ENCODE peak calls at places on chromosomes 2 and 18, in nine cellular contexts. B is CD8-positive, alpha-beta memory T cell; Z is sigmoid colon; J is transverse colon; W is breast epithelium; G is RWPE2; M is vagina; Y is fibroblast of lung; F is heart right ventricle. O is an unnamed sample. For H3K4me1, the result is how much of the 10 kb centered on the place peaks cover.

GRCh38 chr2:201507725-201508124 is 56.2 kb downstream of the STRADB start:
- DNase-seq in B (no peak), Z (no peak), J (no peak), W (no peak), G (no peak), M (no peak), Y (no peak), F (no peak), O (no peak)

GRCh38 chr2:12057436-12058166 is 311.2 kb downstream of the LPIN1 start:
- DNase-seq in B (no peak), Z (peak), J (peak), W (no peak), G (no peak), M (no peak), Y (peak), F (peak), O (peak)

GRCh38 chr2:167331636-167332232 is 443.5 kb downstream of the XIRP2 start:
- DNase-seq in B (no peak), Z (no peak), J (peak), W (no peak), G (no peak), M (no peak), Y (no peak), F (no peak), O (no peak)

GRCh38 chr2:67503066-67503795 is 106.1 kb downstream of the ETAA1 start:
- DNase-seq in B (no peak), Z (no peak), J (no peak), W (no peak), G (peak), M (no peak), Y (peak), F (no peak), O (no peak)

GRCh38 chr18:6798896-6799295 is 69.4 kb downstream of the ARHGAP28 start:
- DNase-seq in B (no peak), Z (no peak), J (no peak), W (no peak), G (no peak), M (no peak), Y (no peak), F (no peak), O (no peak)

GRCh38 chr18:76528477-76529432 is 33.7 kb upstream of the ZNF516 start:
- DNase-seq in B (peak), Z (peak), J (peak), W (no peak), G (no peak), M (peak), Y (peak), F (no peak), O (no peak)

GRCh38 chr2:213609570-213610170 is 325.4 kb downstream of the SPAG16 start:
- DNase-seq in B (no peak), Z (no peak), J (no peak), W (no peak), G (no peak), M (no peak), Y (no peak), F (no peak), O (no peak)

GRCh38 chr18:51211552-51211951 is 14.1 kb upstream of the MEX3C start:
- DNase-seq in B (no peak), Z (no peak), J (peak), W (peak), G (no peak), M (no peak), Y (peak), F (peak), O (peak)

GRCh38 chr18:79735071-79735980 is 55.7 kb downstream of the CTDP1 start:
- DNase-seq in B (no peak), Z (peak), J (no peak), W (no peak), G (peak), M (no peak), Y (no peak), F (no peak), O (no peak)

GRCh38 chr2:58101500-58101899 is 54.9 kb downstream of the VRK2 start:
- DNase-seq in B (no peak), Z (no peak), J (no peak), W (no peak), G (no peak), M (no peak), Y (peak), F (no peak), O (no peak)

GRCh38 chr2:124034265-124034664 is 9.2 kb downstream of the CNTNAP5 start:
- DNase-seq in B (no peak), Z (no peak), J (no peak), W (no peak), G (no peak), M (no peak), Y (no peak), F (no peak), O (no peak)

GRCh38 chr2:203586696-203587095 is 51.6 kb upstream of the RAPH1 start:
- DNase-seq in B (no peak), Z (no peak), J (no peak), W (no peak), G (no peak), M (no peak), Y (no peak), F (no peak), O (no peak)

GRCh38 chr18:49178736-49179135 is 228.0 kb upstream of the SMAD7 start:
- DNase-seq in B (no peak), Z (no peak), J (no peak), W (no peak), G (no peak), M (no peak), Y (peak), F (no peak), O (peak)

GRCh38 chr2:8876628-8877027 is 39.2 kb upstream of the KIDINS220 start:
- DNase-seq in B (no peak), Z (no peak), J (no peak), W (no peak), G (no peak), M (no peak), Y (no peak), F (no peak), O (no peak)

GRCh38 chr2:16615687-16616615 is 49.7 kb downstream of the CYRIA start:
- DNase-seq in B (no peak), Z (peak), J (no peak), W (no peak), G (no peak), M (no peak), Y (no peak), F (peak), O (no peak)

GRCh38 chr2:60819155-60819862 is 62.1 kb upstream of the REL start:
- DNase-seq in B (peak), Z (no peak), J (peak), W (peak), G (no peak), M (peak), Y (no peak), F (no peak), O (no peak)

GRCh38 chr2:72719416-72719815 is 106.4 kb downstream of the EXOC6B start:
- DNase-seq in B (no peak), Z (no peak), J (no peak), W (no peak), G (no peak), M (no peak), Y (peak), F (no peak), O (no peak)

GRCh38 chr2:38653715-38654494 is 12.0 kb upstream of the GALM start:
- DNase-seq in B (no peak), Z (no peak), J (no peak), W (no peak), G (no peak), M (peak), Y (no peak), F (no peak), O (no peak)

GRCh38 chr2:36459725-36460137 is 104.2 kb downstream of the CRIM1 start:
- DNase-seq in B (no peak), Z (no peak), J (peak), W (no peak), G (no peak), M (no peak), Y (peak), F (no peak), O (no peak)

GRCh38 chr2:132943829-132944228 is 273.8 kb upstream of the LYPD1 start:
- DNase-seq in B (no peak), Z (no peak), J (no peak), W (no peak), G (no peak), M (no peak), Y (peak), F (no peak), O (no peak)

GRCh38 chr18:21241224-21242131 is 554 bp upstream of the GREB1L start:
- DNase-seq in B (no peak), Z (no peak), J (peak), W (no peak), G (no peak), M (no peak), Y (no peak), F (peak), O (no peak)

GRCh38 chr2:46849080-46849715 is 66.4 kb downstream of the MCFD2 start:
- DNase-seq in B (no peak), Z (peak), J (peak), W (no peak), G (no peak), M (no peak), Y (no peak), F (no peak), O (no peak)

GRCh38 chr2:28393115-28393836 is 618 bp downstream of the FOSL2 start:
- DNase-seq in B (peak), Z (peak), J (peak), W (peak), G (peak), M (no peak), Y (peak), F (peak), O (peak)

GRCh38 chr18:79377187-79377891 is 18.4 kb upstream of the NFATC1 start:
- DNase-seq in B (no peak), Z (peak), J (no peak), W (no peak), G (no peak), M (no peak), Y (no peak), F (no peak), O (no peak)

GRCh38 chr2:84888401-84889276 is 7.8 kb upstream of the TRABD2A start:
- DNase-seq in B (peak), Z (peak), J (peak), W (no peak), G (no peak), M (peak), Y (peak), F (no peak), O (peak)

GRCh38 chr18:78527984-78528383 is 451.6 kb upstream of the SALL3 start:
- DNase-seq in B (no peak), Z (no peak), J (no peak), W (no peak), G (no peak), M (peak), Y (no peak), F (no peak), O (no peak)

GRCh38 chr18:79611040-79611681 is 68.4 kb upstream of the CTDP1 start:
- DNase-seq in B (no peak), Z (peak), J (no peak), W (no peak), G (peak), M (no peak), Y (peak), F (peak), O (peak)

GRCh38 chr2:113181491-113182051 is 7.8 kb downstream of the PSD4 start:
- DNase-seq in B (peak), Z (no peak), J (no peak), W (no peak), G (no peak), M (no peak), Y (no peak), F (no peak), O (no peak)

GRCh38 chr2:113182471-113183260 is 8.9 kb downstream of the PSD4 start:
- DNase-seq in B (no peak), Z (no peak), J (no peak), W (no peak), G (no peak), M (no peak), Y (no peak), F (no peak), O (no peak)

GRCh38 chr2:113183703-113184102 is 9.9 kb downstream of the PSD4 start:
- DNase-seq in B (no peak), Z (no peak), J (no peak), W (no peak), G (no peak), M (no peak), Y (no peak), F (no peak), O (no peak)

GRCh38 chr2:113184531-113185230 is 10.9 kb downstream of the PSD4 start:
- DNase-seq in B (no peak), Z (no peak), J (no peak), W (no peak), G (no peak), M (no peak), Y (no peak), F (no peak), O (no peak)

GRCh38 chr2:113183264-113183663 is 9.5 kb downstream of the PSD4 start:
- DNase-seq in B (no peak), Z (no peak), J (no peak), W (no peak), G (no peak), M (no peak), Y (no peak), F (no peak), O (no peak)
- H3K4me1 ChIP-seq in B (half or more), Z (under half), J (under half), W (under half), G (under half), M (under half), Y (under half), F (under half), O (under half)

GRCh38 chr18:33871363-33872025 is 293.5 kb downstream of the ASXL3 start:
- DNase-seq in B (no peak), Z (no peak), J (no peak), W (no peak), G (no peak), M (no peak), Y (no peak), F (no peak), O (no peak)
- H3K27ac ChIP-seq in B (no peak), Z (no peak), J (no peak), W (no peak), G (no peak), M (no peak), Y (no peak), F (no peak), O (no peak)

DNA sequence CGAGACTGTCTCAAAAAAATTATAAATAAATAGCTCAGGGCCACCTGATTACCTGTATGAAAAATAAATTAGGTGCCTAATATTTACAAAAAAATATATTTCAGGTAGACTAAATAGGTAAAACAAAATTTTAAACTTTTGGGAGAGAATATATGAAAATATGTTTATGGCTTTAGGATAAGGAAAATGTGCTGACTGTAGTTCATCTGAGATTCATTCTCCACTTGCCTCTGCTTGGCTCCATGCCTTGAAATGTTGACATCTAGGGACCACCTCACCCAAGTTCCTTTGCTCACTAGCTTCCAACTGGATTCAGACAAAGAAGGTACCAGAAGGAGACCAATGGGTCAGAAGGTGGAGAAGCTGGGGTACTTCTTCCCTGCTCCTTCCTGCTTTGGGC is 9.7 kb upstream of the SERTAD2 start:
- DNase-seq in B (no peak), Z (no peak), J (no peak), W (no peak), G (no peak), M (no peak), Y (no peak), F (no peak), O (no peak)
- H3K4me1 ChIP-seq in B (under half), Z (under half), J (under half), W (under half), G (under half), M (under half), Y (under half), F (under half), O (under half)

GRCh38 chr2:159098815-159099455 is 130.5 kb downstream of the TANC1 start:
- DNase-seq in B (no peak), Z (no peak), J (no peak), W (no peak), G (no peak), M (no peak), Y (no peak), F (no peak), O (no peak)

GRCh38 chr2:159096896-159097295 is 128.5 kb downstream of the TANC1 start:
- DNase-seq in B (no peak), Z (no peak), J (no peak), W (no peak), G (no peak), M (no peak), Y (no peak), F (no peak), O (no peak)

GRCh38 chr2:159101755-159102489 is 133.5 kb downstream of the TANC1 start:
- DNase-seq in B (no peak), Z (no peak), J (no peak), W (no peak), G (no peak), M (no peak), Y (no peak), F (no peak), O (no peak)

GRCh38 chr2:159095813-159096212 is 127.4 kb downstream of the TANC1 start:
- DNase-seq in B (no peak), Z (no peak), J (no peak), W (peak), G (no peak), M (no peak), Y (no peak), F (no peak), O (peak)

GRCh38 chr2:159098374-159098773 is 129.9 kb downstream of the TANC1 start:
- DNase-seq in B (no peak), Z (no peak), J (no peak), W (no peak), G (no peak), M (no peak), Y (peak), F (no peak), O (peak)
- H3K27ac ChIP-seq in B (no peak), Z (no peak), J (peak), W (peak), G (peak), M (peak), Y (no peak), F (peak), O (peak)

GRCh38 chr2:216660496-216660895 is 27.3 kb downstream of the IGFBP2 start:
- DNase-seq in B (no peak), Z (no peak), J (no peak), W (no peak), G (no peak), M (no peak), Y (no peak), F (no peak), O (no peak)

GRCh38 chr2:216659301-216659700 is 26.1 kb downstream of the IGFBP2 start:
- DNase-seq in B (no peak), Z (no peak), J (no peak), W (peak), G (peak), M (no peak), Y (no peak), F (no peak), O (no peak)

GRCh38 chr2:216657086-216657855 is 24.1 kb downstream of the IGFBP2 start:
- DNase-seq in B (no peak), Z (no peak), J (no peak), W (no peak), G (no peak), M (no peak), Y (no peak), F (no peak), O (no peak)

GRCh38 chr2:216658702-216659231 is 25.5 kb downstream of the IGFBP2 start:
- DNase-seq in B (no peak), Z (no peak), J (no peak), W (no peak), G (no peak), M (no peak), Y (no peak), F (no peak), O (no peak)

GRCh38 chr2:216657963-216658362 is 24.7 kb downstream of the IGFBP2 start:
- DNase-seq in B (no peak), Z (no peak), J (no peak), W (no peak), G (no peak), M (no peak), Y (no peak), F (no peak), O (no peak)
- H3K4me1 ChIP-seq in B (under half), Z (under half), J (under half), W (under half), G (under half), M (under half), Y (under half), F (under half), O (under half)

DNA sequence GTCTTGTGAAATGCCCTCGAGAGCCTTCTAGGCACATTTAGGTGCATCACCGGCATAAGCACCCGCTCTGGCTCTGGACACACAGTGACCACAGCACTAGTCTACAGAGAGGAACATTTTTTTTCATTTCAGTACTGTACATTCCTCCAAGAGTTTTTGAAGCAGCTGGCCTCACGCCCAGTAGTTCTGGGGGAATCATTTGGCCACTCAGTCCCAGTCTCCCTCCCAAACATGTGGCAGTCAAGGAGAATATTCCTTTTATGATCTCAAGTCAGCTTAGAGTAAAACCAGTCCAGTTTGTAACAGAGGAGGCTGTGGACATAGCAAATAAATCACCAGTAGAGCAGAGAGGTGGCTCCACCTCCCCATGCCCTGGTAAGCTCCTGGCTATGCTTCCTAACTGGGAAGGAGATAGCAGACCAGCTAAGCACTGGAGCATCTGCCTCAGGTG is 48.1 kb downstream of the KCNE4 start:
- DNase-seq in B (no peak), Z (peak), J (peak), W (peak), G (no peak), M (no peak), Y (peak), F (peak), O (no peak)
- H3K27ac ChIP-seq in B (no peak), Z (peak), J (peak), W (peak), G (no peak), M (no peak), Y (no peak), F (peak), O (no peak)

DNA sequence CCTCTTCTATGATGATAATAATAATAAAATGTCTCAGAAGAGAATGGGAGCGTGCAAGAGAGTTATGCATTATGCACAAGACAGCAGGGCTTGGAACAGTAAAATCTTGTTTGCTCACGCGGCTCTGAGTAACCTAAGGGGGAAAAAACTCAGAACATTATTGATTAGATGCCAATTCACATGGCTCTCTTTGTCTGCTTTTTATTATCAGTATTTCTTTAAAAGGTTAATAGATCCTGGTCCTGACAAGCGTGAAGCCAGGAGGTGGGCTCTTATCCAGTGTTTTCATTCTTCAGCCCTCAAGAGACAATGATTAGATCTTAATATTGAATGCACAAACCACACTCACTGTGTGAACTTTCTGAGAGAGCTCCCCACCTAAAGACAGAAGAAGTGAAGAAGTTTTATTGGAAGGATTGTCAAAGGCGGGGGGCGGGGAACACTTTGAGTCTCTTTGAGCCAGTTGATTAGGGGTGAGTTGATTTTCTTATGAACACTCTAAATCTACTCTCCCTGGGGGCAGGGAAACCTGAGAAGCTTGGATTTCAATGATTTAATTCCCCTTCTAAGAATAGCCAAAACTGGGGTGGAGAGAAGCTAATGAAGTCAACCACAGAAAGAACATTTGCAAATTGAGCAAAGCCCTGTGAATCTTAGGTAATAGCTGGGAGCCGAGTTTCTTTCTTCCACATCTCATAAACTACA is 127.5 kb upstream of the CTAGE1 start:
- DNase-seq in B (no peak), Z (no peak), J (no peak), W (no peak), G (no peak), M (no peak), Y (no peak), F (no peak), O (no peak)
- H3K4me1 ChIP-seq in B (under half), Z (under half), J (under half), W (under half), G (under half), M (half or more), Y (under half), F (under half), O (under half)

DNA sequence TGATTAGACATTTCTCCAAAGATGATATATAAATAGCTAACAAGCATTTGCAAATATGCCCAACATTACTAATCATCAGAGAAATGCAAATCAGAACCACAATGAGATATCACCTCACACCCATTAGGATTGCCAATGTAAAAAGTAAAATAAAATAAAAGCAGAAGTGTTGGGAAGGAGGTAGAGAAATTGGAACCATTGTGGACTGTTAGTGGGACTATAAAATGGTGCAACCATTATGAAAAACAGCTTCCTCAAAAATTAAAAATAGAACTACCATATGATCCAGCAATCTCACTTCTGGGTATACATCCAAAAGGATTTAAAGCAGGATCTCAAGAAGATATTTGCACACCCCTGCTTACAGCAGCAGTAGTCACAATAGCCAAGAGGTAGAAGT is 99.8 kb upstream of the DAPL1 start:
- DNase-seq in B (no peak), Z (no peak), J (no peak), W (no peak), G (no peak), M (no peak), Y (no peak), F (no peak), O (no peak)
- H3K27ac ChIP-seq in B (no peak), Z (no peak), J (no peak), W (no peak), G (no peak), M (no peak), Y (no peak), F (no peak), O (no peak)

GRCh38 chr2:65364054-65364651 is 68.2 kb downstream of the SPRED2 start:
- DNase-seq in B (no peak), Z (no peak), J (no peak), W (no peak), G (no peak), M (no peak), Y (no peak), F (no peak), O (no peak)
- H3K4me1 ChIP-seq in B (under half), Z (under half), J (under half), W (under half), G (half or more), M (half or more), Y (under half), F (half or more), O (half or more)

O was measured in SJSA1.